ENCODE peak calls at places on chromosomes 13 and 19, in eight cellular contexts. A is GM23338, M is HL-60, H is K562, S is prostate gland, D is SK-N-MC, F is suprapubic skin, J is HCT116. X is an unnamed sample.

GRCh38 chr13:24737042-24737441 is 26.9 kb upstream of the RNF17 start:
- DNase-seq in A (peak), J (no peak), M (no peak), S (no peak), H (no peak), F (no peak), D (no peak), X (no peak)

GRCh38 chr13:39144941-39145533 is 106.8 kb downstream of the NHLRC3 start:
- DNase-seq in S (peak), A (peak), H (peak), F (peak), J (peak), M (peak), D (peak), X (peak)

GRCh38 chr13:99626461-99627082 is 125.3 kb downstream of the TM9SF2 start:
- DNase-seq in D (no peak), H (no peak), J (peak), A (no peak), M (no peak), S (peak), F (no peak), X (no peak)

GRCh38 chr19:36136975-36137686 is 2.7 kb upstream of the CAPNS1 start:
- DNase-seq in A (no peak), S (peak), J (peak), D (no peak), H (no peak), F (no peak), M (no peak), X (peak)

GRCh38 chr19:1223018-1223855 is 14.6 kb downstream of the CBARP start:
- DNase-seq in F (no peak), A (peak), D (no peak), S (no peak), M (peak), J (no peak), H (no peak), X (no peak)

GRCh38 chr13:51728972-51729371 is 75.0 kb downstream of the DHRS12 start:
- DNase-seq in S (no peak), H (no peak), M (peak), F (no peak), D (peak), J (no peak), A (peak), X (no peak)

GRCh38 chr19:47324502-47324901 is 7.5 kb upstream of the C5AR2 start:
- DNase-seq in A (no peak), J (no peak), H (no peak), F (no peak), M (peak), S (no peak), D (no peak), X (no peak)

GRCh38 chr19:18319591-18320135 is 3.2 kb downstream of the LSM4 start:
- DNase-seq in H (no peak), S (peak), A (no peak), D (no peak), F (no peak), J (no peak), M (no peak), X (peak)

GRCh38 chr19:10686661-10687517 is 14.3 kb upstream of the QTRT1 start:
- DNase-seq in A (no peak), H (no peak), S (no peak), D (no peak), F (no peak), J (no peak), M (no peak), X (no peak)

GRCh38 chr19:46697142-46697960 is 19.6 kb downstream of the PRKD2 start:
- DNase-seq in D (peak), H (peak), J (peak), A (peak), M (peak), F (peak), S (peak), X (peak)

GRCh38 chr13:43749503-43749902 is 37.3 kb downstream of the ENOX1 start:
- DNase-seq in J (no peak), M (no peak), H (no peak), A (no peak), S (no peak), D (no peak), F (no peak), X (no peak)

GRCh38 chr13:40599722-40600121 is 66.7 kb downstream of the FOXO1 start:
- DNase-seq in D (no peak), F (no peak), M (no peak), H (no peak), J (no peak), S (no peak), A (no peak), X (no peak)

DNA sequence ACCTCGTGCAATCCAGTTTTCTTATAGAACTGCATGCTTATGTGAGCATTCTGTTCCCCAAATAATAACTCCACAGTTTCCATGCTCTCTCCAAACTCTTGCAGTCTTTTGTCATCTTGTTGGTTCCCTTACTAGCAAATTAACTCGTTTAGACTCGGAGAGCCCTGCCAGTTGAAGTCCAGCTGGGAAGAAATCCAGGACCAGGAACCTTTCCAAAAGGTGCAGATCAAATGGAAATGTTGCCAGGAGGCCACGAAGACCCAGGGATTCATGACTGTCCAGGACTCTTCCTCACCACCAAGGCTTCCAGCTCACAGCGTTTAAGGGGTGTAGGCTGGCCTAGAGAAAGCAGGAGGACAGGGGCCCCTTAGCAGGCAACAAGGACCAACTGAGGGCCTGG is 2.1 kb upstream of the TDRD12 start:
- DNase-seq in F (no peak), D (no peak), S (no peak), J (no peak), M (no peak), H (no peak), A (no peak), X (no peak)
- TF ChIP-seq POLR2AphosphoS5 in F (no peak), D (no peak), S (no peak), J (no peak), M (no peak), H (no peak), A (no peak), X (no peak)

GRCh38 chr19:41308450-41309224 is 1.3 kb upstream of the CCDC97 start:
- DNase-seq in F (peak), J (peak), S (peak), M (peak), D (peak), A (peak), H (peak), X (peak)
- H3K4me3 ChIP-seq in F (peak), J (peak), S (no peak), M (no peak), D (no peak), A (no peak), H (no peak), X (peak)

GRCh38 chr19:55654833-55655647 is at the start of gene U2AF2:
- DNase-seq in D (no peak), J (peak), H (peak), F (peak), S (peak), A (peak), M (peak), X (peak)
- TF ChIP-seq POLR2AphosphoS5 in D (peak), J (peak), H (peak), F (peak), S (peak), A (peak), M (peak), X (peak)

GRCh38 chr13:58461217-58461616 is 829.7 kb downstream of the PCDH17 start:
- DNase-seq in M (no peak), S (no peak), H (no peak), F (no peak), D (peak), A (no peak), J (no peak), X (no peak)
- H3K4me3 ChIP-seq in M (no peak), S (no peak), H (no peak), F (no peak), D (peak), A (no peak), J (no peak), X (no peak)

GRCh38 chr19:49912965-49913685 is 15.9 kb upstream of the ATF5 start:
- DNase-seq in M (no peak), H (no peak), F (no peak), J (no peak), A (peak), S (no peak), D (no peak), X (no peak)

GRCh38 chr19:49908480-49909420 is 12.1 kb upstream of the IL4I1 start:
- DNase-seq in A (no peak), J (no peak), F (no peak), S (no peak), M (no peak), D (no peak), H (no peak), X (no peak)

GRCh38 chr19:49913720-49914119 is 15.3 kb upstream of the ATF5 start:
- DNase-seq in J (no peak), H (no peak), A (no peak), D (no peak), S (no peak), M (no peak), F (no peak), X (no peak)

GRCh38 chr19:49910179-49910578 is 13.5 kb upstream of the IL4I1 start:
- DNase-seq in H (no peak), A (no peak), D (no peak), S (no peak), M (no peak), J (no peak), F (no peak), X (no peak)

GRCh38 chr19:49911381-49912145 is 14.9 kb upstream of the IL4I1 start:
- DNase-seq in J (no peak), H (no peak), M (peak), S (no peak), F (no peak), A (no peak), D (no peak), X (no peak)
- TF ChIP-seq POLR2AphosphoS5 in J (no peak), H (no peak), M (no peak), S (no peak), F (no peak), A (no peak), D (no peak), X (no peak)

GRCh38 chr19:58396691-58397532 is 1.5 kb downstream of the RNF225 start:
- DNase-seq in D (no peak), H (no peak), J (no peak), A (peak), S (no peak), M (no peak), F (no peak), X (no peak)
- H3K4me3 ChIP-seq in D (no peak), H (no peak), J (no peak), A (peak), S (no peak), M (no peak), F (peak), X (no peak)

DNA sequence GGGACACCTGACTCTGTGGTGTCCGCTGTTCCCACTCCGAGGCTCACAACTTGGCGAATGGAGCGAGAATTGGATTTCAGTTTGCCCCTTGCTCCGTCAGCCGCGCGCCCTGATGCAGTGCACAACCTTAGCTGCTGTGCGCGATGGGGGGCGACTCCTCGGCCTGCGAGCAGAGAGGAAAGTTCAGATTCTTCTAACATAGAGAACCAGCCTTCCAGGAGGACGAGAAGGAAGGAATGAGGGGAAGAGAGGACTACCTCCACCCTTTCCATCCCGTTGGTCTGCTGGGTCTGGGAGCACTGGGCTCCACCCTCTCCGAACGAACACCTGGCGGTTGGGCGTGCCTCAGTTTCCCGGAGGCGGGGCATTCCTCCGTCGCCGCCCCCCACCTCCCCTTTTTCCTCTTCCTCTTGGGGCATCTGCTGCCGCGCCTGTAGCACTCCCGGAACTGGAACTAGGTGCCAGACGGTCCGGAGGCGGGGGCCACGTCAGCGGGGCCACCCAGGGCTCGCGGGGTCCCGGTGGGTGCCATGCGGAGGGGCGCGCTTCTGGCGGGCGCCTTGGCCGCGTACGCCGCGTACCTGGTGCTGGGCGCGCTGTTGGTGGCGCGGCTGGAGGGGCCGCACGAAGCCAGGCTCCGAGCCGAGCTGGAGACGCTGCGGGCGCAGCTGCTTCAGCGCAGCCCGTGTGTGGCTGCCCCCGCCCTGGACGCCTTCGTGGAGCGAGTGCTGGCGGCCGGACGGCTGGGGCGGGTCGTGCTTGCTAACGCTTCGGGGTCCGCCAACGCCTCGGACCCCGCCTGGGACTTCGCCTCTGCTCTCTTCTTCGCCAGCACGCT is at the start of gene KCNK6:
- DNase-seq in A (peak), F (peak), J (no peak), S (peak), H (no peak), M (peak), D (no peak), X (peak)
- TF ChIP-seq POLR2AphosphoS5 in A (peak), F (no peak), J (peak), S (peak), H (no peak), M (no peak), D (no peak), X (peak)

GRCh38 chr13:95641291-95641811 is 3.2 kb downstream of the DZIP1 start:
- DNase-seq in A (peak), F (no peak), D (no peak), H (no peak), J (no peak), M (no peak), S (no peak), X (no peak)

GRCh38 chr13:95643814-95644598 is 500 bp downstream of the DZIP1 start:
- DNase-seq in J (no peak), H (no peak), D (no peak), S (no peak), F (peak), M (no peak), A (peak), X (no peak)

GRCh38 chr13:95643009-95643408 is 1.5 kb downstream of the DZIP1 start:
- DNase-seq in J (no peak), M (no peak), F (no peak), S (no peak), A (peak), H (no peak), D (no peak), X (no peak)

GRCh38 chr13:95643471-95643813 is 1.1 kb downstream of the DZIP1 start:
- DNase-seq in S (no peak), D (no peak), H (no peak), M (no peak), A (peak), J (no peak), F (no peak), X (no peak)

GRCh38 chr13:95641961-95642621 is 2.4 kb downstream of the DZIP1 start:
- DNase-seq in S (no peak), D (no peak), J (no peak), H (no peak), A (peak), F (no peak), M (no peak), X (peak)
- H3K4me3 ChIP-seq in S (peak), D (no peak), J (no peak), H (no peak), A (peak), F (peak), M (peak), X (peak)

X was measured in stomach.